ENCODE peak calls at places on chromosomes 13 and 19, in four cellular contexts. One of them, this sample, is unnamed.

GRCh38 chr13:103443604-103444003 is 377.4 kb upstream of the SLC10A2 start:
- DNase-seq in HFFc6: no peak
- DNase-seq in endothelial cell: no peak
- DNase-seq in activated B cell treated with CpG ODN at 0.5 μM for 24 hours: no peak
- DNase-seq in this sample: no peak

GRCh38 chr13:100875392-100876043 is 200.9 kb upstream of the TMTC4 start:
- DNase-seq in HFFc6: peak
- DNase-seq in endothelial cell: no peak
- DNase-seq in activated B cell treated with CpG ODN at 0.5 μM for 24 hours: no peak
- DNase-seq in this sample: no peak

GRCh38 chr13:111632906-111633305 is 312.5 kb downstream of the TEX29 start:
- DNase-seq in HFFc6: no peak
- DNase-seq in activated B cell treated with CpG ODN at 0.5 μM for 24 hours: no peak
- DNase-seq in endothelial cell: peak
- DNase-seq in this sample: no peak

GRCh38 chr19:17902701-17903100 is 30.1 kb upstream of the CCDC124 start:
- DNase-seq in HFFc6: peak
- DNase-seq in endothelial cell: no peak
- DNase-seq in activated B cell treated with CpG ODN at 0.5 μM for 24 hours: no peak
- DNase-seq in this sample: no peak

GRCh38 chr13:64057372-64058020 is 2641.8 kb upstream of the PCDH20 start:
- DNase-seq in HFFc6: no peak
- DNase-seq in endothelial cell: no peak
- DNase-seq in activated B cell treated with CpG ODN at 0.5 μM for 24 hours: no peak
- DNase-seq in this sample: no peak

GRCh38 chr19:9406798-9407352 is 28.5 kb downstream of the ZNF266 start:
- DNase-seq in HFFc6: peak
- DNase-seq in activated B cell treated with CpG ODN at 0.5 μM for 24 hours: peak
- DNase-seq in endothelial cell: no peak
- DNase-seq in this sample: no peak

GRCh38 chr19:13726323-13726722 is 38.0 kb upstream of the MRI1 start:
- DNase-seq in activated B cell treated with CpG ODN at 0.5 μM for 24 hours: no peak
- DNase-seq in endothelial cell: no peak
- DNase-seq in HFFc6: no peak
- DNase-seq in this sample: no peak

GRCh38 chr19:16895467-16896097 is 6.8 kb downstream of the F2RL3 start:
- DNase-seq in activated B cell treated with CpG ODN at 0.5 μM for 24 hours: no peak
- DNase-seq in HFFc6: no peak
- DNase-seq in endothelial cell: no peak
- DNase-seq in this sample: no peak

GRCh38 chr13:48000559-48001126 is 430 bp downstream of the SUCLA2 start:
- DNase-seq in activated B cell treated with CpG ODN at 0.5 μM for 24 hours: no peak
- DNase-seq in HFFc6: no peak
- DNase-seq in endothelial cell: no peak
- DNase-seq in this sample: peak

GRCh38 chr13:79935121-79935520 is 405.8 kb downstream of the SPRY2 start:
- DNase-seq in endothelial cell: no peak
- DNase-seq in activated B cell treated with CpG ODN at 0.5 μM for 24 hours: no peak
- DNase-seq in HFFc6: peak
- DNase-seq in this sample: no peak

GRCh38 chr13:73166204-73166603 is 107.4 kb downstream of the KLF5 start:
- DNase-seq in endothelial cell: no peak
- DNase-seq in activated B cell treated with CpG ODN at 0.5 μM for 24 hours: no peak
- DNase-seq in HFFc6: no peak
- DNase-seq in this sample: no peak

GRCh38 chr19:10091370-10091687 is 5.2 kb downstream of the SHFL start:
- DNase-seq in endothelial cell: no peak
- DNase-seq in activated B cell treated with CpG ODN at 0.5 μM for 24 hours: no peak
- DNase-seq in HFFc6: no peak
- DNase-seq in this sample: no peak

GRCh38 chr19:31501427-31502195 is 152.4 kb upstream of the TSHZ3 start:
- DNase-seq in activated B cell treated with CpG ODN at 0.5 μM for 24 hours: no peak
- DNase-seq in endothelial cell: no peak
- DNase-seq in HFFc6: no peak
- DNase-seq in this sample: no peak

GRCh38 chr19:40718774-40719391 is 2.0 kb downstream of the ITPKC start:
- DNase-seq in endothelial cell: peak
- DNase-seq in HFFc6: peak
- DNase-seq in activated B cell treated with CpG ODN at 0.5 μM for 24 hours: no peak
- DNase-seq in this sample: no peak

GRCh38 chr19:45087531-45087930 is 5.4 kb upstream of the PPP1R37 start:
- DNase-seq in endothelial cell: no peak
- DNase-seq in activated B cell treated with CpG ODN at 0.5 μM for 24 hours: no peak
- DNase-seq in HFFc6: no peak
- DNase-seq in this sample: no peak

GRCh38 chr13:33180009-33180804 is 105.3 kb downstream of the STARD13 start:
- DNase-seq in activated B cell treated with CpG ODN at 0.5 μM for 24 hours: no peak
- DNase-seq in endothelial cell: no peak
- DNase-seq in HFFc6: no peak
- DNase-seq in this sample: no peak

GRCh38 chr13:108595416-108596257 is 33.8 kb upstream of the MYO16 start:
- DNase-seq in endothelial cell: no peak
- DNase-seq in activated B cell treated with CpG ODN at 0.5 μM for 24 hours: no peak
- DNase-seq in HFFc6: no peak
- DNase-seq in this sample: no peak

GRCh38 chr13:32940601-32941000 is 75.6 kb upstream of the KL start:
- DNase-seq in endothelial cell: no peak
- DNase-seq in HFFc6: no peak
- DNase-seq in activated B cell treated with CpG ODN at 0.5 μM for 24 hours: no peak
- DNase-seq in this sample: no peak

GRCh38 chr13:75432045-75432444 is 49.9 kb downstream of the TBC1D4 start:
- DNase-seq in HFFc6: peak
- DNase-seq in activated B cell treated with CpG ODN at 0.5 μM for 24 hours: no peak
- DNase-seq in endothelial cell: no peak
- DNase-seq in this sample: no peak
- TF ChIP-seq CTCF in HFFc6: peak
- TF ChIP-seq CTCF in activated B cell treated with CpG ODN at 0.5 μM for 24 hours: no peak
- TF ChIP-seq CTCF in endothelial cell: no peak
- TF ChIP-seq CTCF in this sample: no peak

DNA sequence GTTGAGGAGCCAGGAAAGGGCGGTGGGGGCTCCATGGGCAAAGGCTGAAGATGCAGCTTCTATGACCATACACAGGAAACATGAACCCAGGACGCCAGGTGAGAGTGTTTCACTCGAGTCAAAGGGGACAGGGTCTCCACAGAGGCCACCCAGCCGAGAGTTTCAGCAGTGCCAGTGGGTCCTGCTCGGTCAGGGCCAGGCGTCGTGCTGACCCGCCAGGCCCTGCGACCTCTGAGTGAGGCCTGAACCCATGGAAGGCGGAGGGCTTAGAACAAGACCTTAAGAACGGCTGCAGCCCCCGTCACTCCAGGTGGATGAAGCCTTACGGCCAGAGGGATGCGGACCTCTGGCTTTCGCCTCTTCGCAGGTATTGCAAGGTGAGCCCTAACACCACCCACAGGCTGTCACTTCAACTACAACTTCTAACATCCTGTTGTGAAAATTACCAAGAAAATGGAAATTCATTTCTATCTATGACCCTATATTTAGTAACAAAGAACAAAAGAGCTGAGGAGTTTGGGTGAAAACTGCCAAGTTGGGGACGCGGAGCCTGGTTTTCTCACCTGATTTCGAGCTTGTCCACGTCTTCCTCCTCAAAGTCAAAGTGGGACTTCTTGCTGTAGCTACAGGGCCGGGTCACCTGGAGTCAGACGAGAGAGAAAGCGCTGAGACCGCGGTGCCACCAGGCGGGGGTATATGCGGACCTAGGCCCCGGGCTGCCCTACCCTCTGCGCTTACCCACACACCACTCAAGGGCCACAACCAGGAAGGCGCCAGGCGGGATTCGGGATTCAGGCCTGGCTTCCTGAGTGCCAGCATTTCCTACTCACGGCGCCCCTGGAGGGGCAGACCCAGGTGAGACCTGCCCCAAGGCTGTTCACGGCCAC is 50.1 kb upstream of the C13orf46 start:
- DNase-seq in HFFc6: no peak
- DNase-seq in activated B cell treated with CpG ODN at 0.5 μM for 24 hours: no peak
- DNase-seq in endothelial cell: no peak
- DNase-seq in this sample: no peak
- TF ChIP-seq CTCF in HFFc6: no peak
- TF ChIP-seq CTCF in activated B cell treated with CpG ODN at 0.5 μM for 24 hours: no peak
- TF ChIP-seq CTCF in endothelial cell: no peak
- TF ChIP-seq CTCF in this sample: no peak

GRCh38 chr19:52995711-52996110 is 18.0 kb upstream of the ERVV-1 start:
- DNase-seq in activated B cell treated with CpG ODN at 0.5 μM for 24 hours: no peak
- DNase-seq in endothelial cell: no peak
- DNase-seq in HFFc6: no peak
- DNase-seq in this sample: no peak

GRCh38 chr19:52992109-52993004 is 21.4 kb upstream of the ERVV-1 start:
- DNase-seq in endothelial cell: peak
- DNase-seq in HFFc6: no peak
- DNase-seq in activated B cell treated with CpG ODN at 0.5 μM for 24 hours: no peak
- DNase-seq in this sample: no peak

GRCh38 chr19:52991484-52991883 is 22.2 kb upstream of the ERVV-1 start:
- DNase-seq in HFFc6: peak
- DNase-seq in endothelial cell: no peak
- DNase-seq in activated B cell treated with CpG ODN at 0.5 μM for 24 hours: no peak
- DNase-seq in this sample: no peak

GRCh38 chr19:52991021-52991420 is 22.7 kb upstream of the ERVV-1 start:
- DNase-seq in HFFc6: no peak
- DNase-seq in activated B cell treated with CpG ODN at 0.5 μM for 24 hours: no peak
- DNase-seq in endothelial cell: no peak
- DNase-seq in this sample: no peak

GRCh38 chr19:52993342-52994178 is 20.2 kb upstream of the ERVV-1 start:
- DNase-seq in activated B cell treated with CpG ODN at 0.5 μM for 24 hours: peak
- DNase-seq in HFFc6: peak
- DNase-seq in endothelial cell: peak
- DNase-seq in this sample: peak
- TF ChIP-seq CTCF in activated B cell treated with CpG ODN at 0.5 μM for 24 hours: no peak
- TF ChIP-seq CTCF in HFFc6: peak
- TF ChIP-seq CTCF in endothelial cell: peak
- TF ChIP-seq CTCF in this sample: peak

GRCh38 chr13:49132479-49133002 is 87.6 kb upstream of the MLNR start:
- DNase-seq in endothelial cell: no peak
- DNase-seq in activated B cell treated with CpG ODN at 0.5 μM for 24 hours: no peak
- DNase-seq in HFFc6: no peak
- DNase-seq in this sample: no peak
- TF ChIP-seq CTCF in endothelial cell: no peak
- TF ChIP-seq CTCF in activated B cell treated with CpG ODN at 0.5 μM for 24 hours: no peak
- TF ChIP-seq CTCF in HFFc6: no peak
- TF ChIP-seq CTCF in this sample: no peak

GRCh38 chr13:110138009-110138699 is 168.8 kb downstream of the COL4A1 start:
- DNase-seq in HFFc6: peak
- DNase-seq in endothelial cell: peak
- DNase-seq in activated B cell treated with CpG ODN at 0.5 μM for 24 hours: peak
- DNase-seq in this sample: peak
- TF ChIP-seq CTCF in HFFc6: no peak
- TF ChIP-seq CTCF in endothelial cell: no peak
- TF ChIP-seq CTCF in activated B cell treated with CpG ODN at 0.5 μM for 24 hours: no peak
- TF ChIP-seq CTCF in this sample: no peak

This sample was measured in CD14-positive monocyte.